ENCODE peak calls at places on chromosomes 1 and 21, in five cellular contexts. J is mesothelial cell of epicardium, X is WTC11, F is psoas muscle, E is MCF 10A. N is an unnamed sample.

GRCh38 chr1:166952002-166952746 is 23.2 kb downstream of the ILDR2 start:
- DNase-seq in J (no peak), X (no peak), F (no peak), E (peak; percentile 81), N (no peak)

GRCh38 chr21:44856131-44856530 is 17.4 kb downstream of the PTTG1IP start:
- DNase-seq in J (no peak), X (no peak), F (no peak), E (no peak), N (no peak)

GRCh38 chr21:44293551-44294231 is 6.2 kb upstream of the PFKL start:
- DNase-seq in J (no peak), X (no peak), F (peak; percentile 11), E (no peak), N (no peak)

GRCh38 chr1:172041689-172042088 is 200.4 kb downstream of the DNM3 start:
- DNase-seq in J (no peak), X (no peak), F (no peak), E (peak; percentile 16), N (no peak)

GRCh38 chr1:151680812-151681211 is 35.8 kb downstream of the CELF3 start:
- DNase-seq in J (no peak), X (no peak), F (no peak), E (peak; percentile 80), N (no peak)

GRCh38 chr1:231340328-231341013 is 2.4 kb downstream of the SPRTN start:
- DNase-seq in J (no peak), X (no peak), F (no peak), E (peak; percentile 48), N (no peak)

GRCh38 chr1:162192323-162192678 is 122.8 kb downstream of the NOS1AP start:
- DNase-seq in J (no peak), X (no peak), F (no peak), E (no peak), N (no peak)

GRCh38 chr1:215657016-215657415 is 89.9 kb downstream of the KCTD3 start:
- DNase-seq in J (no peak), X (no peak), F (no peak), E (no peak), N (no peak)

GRCh38 chr1:110477445-110477957 is 26.6 kb downstream of the PROK1 start:
- DNase-seq in J (no peak), X (no peak), F (no peak), E (no peak), N (no peak)

GRCh38 chr1:27011058-27011764 is 1.4 kb downstream of the TENT5B start:
- DNase-seq in J (peak; percentile 64), X (peak; percentile 92), F (peak; percentile 35), E (peak; percentile 95), N (no peak)

GRCh38 chr1:152535774-152536173 is 21.5 kb downstream of the CRCT1 start:
- DNase-seq in J (no peak), X (no peak), F (no peak), E (no peak), N (no peak)

GRCh38 chr21:43853851-43854772 is 10.9 kb upstream of the AGPAT3 start:
- DNase-seq in J (no peak), X (no peak), F (no peak), E (no peak), N (no peak)

GRCh38 chr1:64268653-64269557 is 65.5 kb downstream of the UBE2U start:
- DNase-seq in J (peak; percentile 63), X (peak; percentile 72), F (peak; percentile 45), E (peak; percentile 84), N (no peak)
- TF ChIP-seq CTCF in J (peak; percentile 83), X (peak; percentile 69), F (peak; percentile 84), E (peak; percentile 87), N (peak; percentile 96)

GRCh38 chr1:70115315-70115714 is 90.1 kb downstream of the LRRC40 start:
- DNase-seq in J (no peak), X (no peak), F (no peak), E (no peak), N (no peak)

GRCh38 chr1:70112838-70113237 is 92.5 kb downstream of the LRRC40 start:
- DNase-seq in J (no peak), X (no peak), F (no peak), E (peak; percentile 20), N (no peak)
- TF ChIP-seq CTCF in J (no peak), X (peak; percentile 35), F (no peak), E (no peak), N (peak; percentile 20)

DNA sequence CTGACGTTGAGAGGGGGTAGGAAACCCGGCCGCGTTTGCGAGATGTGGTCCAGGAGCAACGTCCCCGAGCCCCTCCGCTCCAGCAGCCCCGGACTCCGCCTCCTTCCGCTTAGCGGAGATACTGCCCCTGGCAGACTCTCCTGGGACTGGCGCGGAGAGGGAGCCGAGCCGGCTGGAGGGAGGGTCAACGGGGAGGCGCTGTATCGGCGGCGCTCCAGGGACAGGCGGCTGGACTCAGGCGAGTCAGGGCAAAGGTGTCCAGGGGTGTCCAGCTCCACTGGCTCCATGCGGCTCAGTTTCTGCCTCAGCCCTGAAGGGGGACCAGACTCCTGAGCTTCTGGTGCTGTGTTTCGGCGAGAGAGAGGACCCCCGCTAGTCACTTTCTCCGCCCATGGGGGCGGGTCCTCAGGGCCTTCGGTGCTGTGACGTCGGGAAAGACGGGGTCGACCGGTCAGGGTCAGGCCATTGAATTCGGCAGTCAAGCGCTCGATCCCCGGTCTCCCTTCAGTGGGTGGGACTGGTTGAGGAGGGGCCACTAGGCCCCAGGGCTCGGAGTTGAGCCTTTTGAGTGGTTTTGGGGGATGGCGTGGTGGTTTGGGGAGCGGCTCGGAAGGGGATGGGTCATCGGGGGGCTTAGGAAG is 2.8 kb upstream of the LIX1L start:
- DNase-seq in J (peak; percentile 52), X (peak; percentile 90), F (peak; percentile 85), E (no peak), N (peak; percentile 94)
- TF ChIP-seq CTCF in J (no peak), X (no peak), F (peak; percentile 18), E (no peak), N (peak; percentile 53)

GRCh38 chr1:165941531-165941930 is 114.1 kb downstream of the UCK2 start:
- DNase-seq in J (no peak), X (no peak), F (no peak), E (no peak), N (no peak)

GRCh38 chr1:165945911-165946310 is 118.5 kb downstream of the UCK2 start:
- DNase-seq in J (no peak), X (no peak), F (no peak), E (no peak), N (no peak)

GRCh38 chr1:165942062-165942461 is 114.6 kb downstream of the UCK2 start:
- DNase-seq in J (no peak), X (no peak), F (no peak), E (no peak), N (no peak)

GRCh38 chr1:165938844-165939243 is 111.4 kb downstream of the UCK2 start:
- DNase-seq in J (no peak), X (no peak), F (no peak), E (no peak), N (no peak)

DNA sequence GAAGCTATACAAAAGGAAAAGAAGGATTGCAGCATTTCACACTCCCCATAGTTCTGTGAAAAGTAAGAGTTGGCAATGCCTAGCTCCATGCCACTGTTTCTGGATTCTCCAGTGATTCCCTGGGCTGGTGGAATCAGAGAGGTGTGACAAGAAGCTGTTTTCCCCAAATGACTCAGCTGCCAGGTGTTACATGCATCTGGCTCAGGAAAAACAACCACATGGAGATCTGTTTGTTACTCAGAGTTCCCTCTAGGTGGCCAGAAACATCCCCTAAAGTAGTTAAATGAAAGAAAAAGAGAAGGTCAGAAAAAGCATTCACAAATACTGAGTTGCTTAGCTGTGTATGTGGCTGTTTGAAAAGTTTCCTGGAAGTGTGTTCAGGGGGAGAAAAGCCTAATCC is 115.8 kb downstream of the UCK2 start:
- DNase-seq in J (no peak), X (no peak), F (no peak), E (peak; percentile 28), N (no peak)
- TF ChIP-seq CTCF in J (no peak), X (no peak), F (no peak), E (no peak), N (no peak)

GRCh38 chr21:41043008-41043407 is 125.0 kb upstream of the BACE2 start:
- DNase-seq in J (no peak), X (no peak), F (no peak), E (peak; percentile 7), N (no peak)
- TF ChIP-seq CTCF in J (no peak), X (no peak), F (no peak), E (peak; percentile 8), N (peak; percentile 27)

GRCh38 chr1:201259476-201260235 is 23.6 kb upstream of the PKP1 start:
- DNase-seq in J (no peak), X (peak; percentile 72), F (no peak), E (peak; percentile 96), N (no peak)
- TF ChIP-seq CTCF in J (no peak), X (no peak), F (no peak), E (peak; percentile 56), N (no peak)

GRCh38 chr1:45378184-45378583 is 37.9 kb upstream of the MUTYH start:
- DNase-seq in J (no peak), X (no peak), F (no peak), E (no peak), N (no peak)

GRCh38 chr1:45380125-45380524 is 39.9 kb upstream of the MUTYH start:
- DNase-seq in J (no peak), X (no peak), F (no peak), E (no peak), N (no peak)

GRCh38 chr1:45373573-45373972 is 33.3 kb upstream of the MUTYH start:
- DNase-seq in J (no peak), X (no peak), F (no peak), E (no peak), N (no peak)

GRCh38 chr1:45370575-45370974 is 30.3 kb upstream of the MUTYH start:
- DNase-seq in J (no peak), X (no peak), F (no peak), E (no peak), N (no peak)

DNA sequence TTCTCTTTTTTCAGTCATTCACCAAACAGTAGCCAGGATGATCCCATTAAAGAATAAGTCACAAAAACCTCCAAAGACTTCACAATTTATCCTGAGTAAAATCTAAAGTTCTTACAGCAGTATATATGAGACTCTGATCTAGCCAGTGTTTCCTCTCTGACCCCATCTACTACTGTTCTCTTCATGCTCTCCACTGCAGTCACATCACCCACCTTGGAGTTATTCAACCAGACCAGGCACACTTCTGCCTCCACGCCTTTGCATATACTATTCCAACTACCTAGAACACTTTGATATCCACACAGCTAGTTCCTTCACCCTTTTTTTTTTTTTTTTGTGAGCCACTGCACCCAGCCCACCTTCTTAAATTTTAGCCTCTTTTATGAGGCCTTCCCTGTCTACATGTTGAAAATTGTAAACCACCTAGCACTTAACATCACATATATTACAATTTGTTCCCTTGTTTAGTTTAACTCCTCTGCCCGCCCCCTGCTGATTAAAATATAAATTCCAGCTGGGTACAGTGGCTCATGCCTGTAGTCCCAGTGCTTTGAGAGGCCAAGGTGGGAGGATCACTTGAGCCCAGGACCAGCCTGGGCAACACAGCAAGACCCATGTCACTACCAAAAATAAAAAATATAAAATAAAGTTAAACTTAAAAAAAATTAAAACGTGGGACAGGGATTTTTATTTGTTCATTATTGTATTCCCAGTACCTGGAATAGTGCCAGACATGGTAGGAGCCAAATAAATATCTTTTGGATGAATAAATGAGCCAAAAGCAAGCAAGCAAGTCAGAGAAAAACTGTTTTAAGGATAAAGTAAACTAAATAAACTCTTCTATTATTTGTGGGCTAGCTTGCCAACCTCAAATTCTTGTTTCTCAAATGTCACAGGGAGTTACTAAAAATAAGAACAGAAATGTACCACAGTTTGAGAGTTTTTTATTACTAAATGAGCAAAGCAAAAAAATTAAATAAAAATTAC is 35.2 kb upstream of the MUTYH start:
- DNase-seq in J (no peak), X (no peak), F (no peak), E (peak; percentile 13), N (no peak)
- TF ChIP-seq CTCF in J (no peak), X (no peak), F (no peak), E (no peak), N (peak; percentile 46)